ENCODE peak calls at places on chromosomes 4 and X, in nine cellular contexts. F is H9, W is suprapubic skin, O is sigmoid colon, V is Peyer's patch, E is HCT116, U is A673, I is esophagus muscularis mucosa, M is psoas muscle. A is an unnamed sample.

GRCh38 chr4:152663203-152664066 is 16.4 kb downstream of the TMEM154 start:
- DNase-seq in F (no peak), W (no peak), O (no peak), V (no peak), E (no peak), U (no peak), I (no peak), M (no peak), A (no peak)

GRCh38 chrX:74535633-74536141 is 78.7 kb downstream of the RLIM start:
- DNase-seq in F (peak; percentile 44), W (peak; percentile 72), O (peak; percentile 92), V (peak; percentile 85), E (no peak), U (peak; percentile 86), I (peak; percentile 93), M (peak; percentile 77), A (no peak)

GRCh38 chrX:155056877-155057792 is 13.8 kb downstream of the CMC4 start:
- DNase-seq in F (peak; percentile 79), W (no peak), O (peak; percentile 81), V (peak; percentile 79), E (peak; percentile 51), U (peak; percentile 69), I (peak; percentile 91), M (peak; percentile 48), A (peak; percentile 39)

GRCh38 chr4:42513748-42514490 is 116.6 kb downstream of the SHISA3 start:
- DNase-seq in F (no peak), W (no peak), O (no peak), V (no peak), E (no peak), U (no peak), I (no peak), M (no peak), A (no peak)

GRCh38 chr4:20395160-20395773 is 143.6 kb downstream of the SLIT2 start:
- DNase-seq in F (peak; percentile 72), W (no peak), O (no peak), V (peak; percentile 71), E (peak; percentile 37), U (peak; percentile 74), I (no peak), M (no peak), A (no peak)

GRCh38 chrX:10457092-10457491 is 163.3 kb downstream of the MID1 start:
- DNase-seq in F (no peak), W (no peak), O (no peak), V (no peak), E (no peak), U (no peak), I (no peak), M (no peak), A (no peak)

GRCh38 chr4:113878718-113879117 is 100.7 kb downstream of the ARSJ start:
- DNase-seq in F (peak; percentile 86), W (no peak), O (no peak), V (no peak), E (no peak), U (peak; percentile 29), I (no peak), M (no peak), A (no peak)

GRCh38 chr4:169059294-169060201 is 49.5 kb upstream of the CBR4 start:
- DNase-seq in F (no peak), W (no peak), O (no peak), V (no peak), E (no peak), U (no peak), I (no peak), M (peak; percentile 37), A (no peak)

GRCh38 chr4:139975830-139976272 is 178.1 kb downstream of the MAML3 start:
- DNase-seq in F (no peak), W (no peak), O (no peak), V (no peak), E (no peak), U (no peak), I (no peak), M (no peak), A (no peak)

GRCh38 chr4:45350438-45350837 is 624.1 kb upstream of the GNPDA2 start:
- DNase-seq in F (no peak), W (no peak), O (no peak), V (no peak), E (no peak), U (peak; percentile 17), I (no peak), M (no peak), A (no peak)

GRCh38 chr4:89797117-89797516 is 39.8 kb downstream of the SNCA start:
- DNase-seq in F (no peak), W (no peak), O (no peak), V (no peak), E (no peak), U (peak; percentile 2), I (no peak), M (no peak), A (no peak)

GRCh38 chrX:123424546-123424945 is 240.5 kb downstream of the GRIA3 start:
- DNase-seq in F (no peak), W (no peak), O (no peak), V (no peak), E (no peak), U (no peak), I (no peak), M (no peak), A (no peak)

GRCh38 chr4:10656420-10656819 is 28.1 kb downstream of the CLNK start:
- DNase-seq in F (no peak), W (no peak), O (no peak), V (no peak), E (no peak), U (no peak), I (no peak), M (no peak), A (no peak)

GRCh38 chr4:80134936-80135701 is 62.1 kb upstream of the ANTXR2 start:
- DNase-seq in F (no peak), W (no peak), O (no peak), V (no peak), E (no peak), U (no peak), I (no peak), M (no peak), A (no peak)

GRCh38 chrX:7318246-7318645 is 170.3 kb upstream of the PUDP start:
- DNase-seq in F (no peak), W (no peak), O (no peak), V (no peak), E (no peak), U (no peak), I (no peak), M (no peak), A (no peak)

GRCh38 chr4:44056721-44057151 is 391.9 kb downstream of the KCTD8 start:
- DNase-seq in F (peak; percentile 95), W (no peak), O (no peak), V (no peak), E (no peak), U (no peak), I (no peak), M (no peak), A (no peak)

GRCh38 chr4:55615008-55615407 is 21.1 kb downstream of the NMU start:
- DNase-seq in F (no peak), W (no peak), O (no peak), V (no peak), E (no peak), U (peak; percentile 3), I (no peak), M (no peak), A (no peak)

GRCh38 chr4:51907001-51907669 is 64.2 kb downstream of the DCUN1D4 start:
- DNase-seq in F (no peak), W (no peak), O (no peak), V (no peak), E (no peak), U (no peak), I (no peak), M (no peak), A (no peak)

GRCh38 chr4:89915151-89915550 is 20.5 kb downstream of the MMRN1 start:
- DNase-seq in F (no peak), W (no peak), O (no peak), V (no peak), E (no peak), U (no peak), I (no peak), M (no peak), A (no peak)

GRCh38 chr4:86108152-86108551 is 251.7 kb downstream of the MAPK10 start:
- DNase-seq in F (no peak), W (no peak), O (no peak), V (no peak), E (no peak), U (no peak), I (no peak), M (no peak), A (no peak)

GRCh38 chr4:55661398-55662056 is 25.4 kb upstream of the NMU start:
- DNase-seq in F (no peak), W (no peak), O (no peak), V (no peak), E (no peak), U (no peak), I (no peak), M (no peak), A (no peak)

GRCh38 chr4:5711479-5712184 is 631 bp downstream of the EVC start:
- DNase-seq in F (peak; percentile 57), W (no peak), O (peak; percentile 77), V (no peak), E (no peak), U (peak; percentile 33), I (no peak), M (peak; percentile 43), A (no peak)
- H3K27ac ChIP-seq in F (no peak overlapping the region), W (peak overlapping the region; percentile 63), O (peak overlapping the region; percentile 83), V (peak overlapping the region; percentile 60), E (no peak overlapping the region), U (no peak overlapping the region), I (peak overlapping the region; percentile 87), M (no peak overlapping the region), A (no peak overlapping the region)

DNA sequence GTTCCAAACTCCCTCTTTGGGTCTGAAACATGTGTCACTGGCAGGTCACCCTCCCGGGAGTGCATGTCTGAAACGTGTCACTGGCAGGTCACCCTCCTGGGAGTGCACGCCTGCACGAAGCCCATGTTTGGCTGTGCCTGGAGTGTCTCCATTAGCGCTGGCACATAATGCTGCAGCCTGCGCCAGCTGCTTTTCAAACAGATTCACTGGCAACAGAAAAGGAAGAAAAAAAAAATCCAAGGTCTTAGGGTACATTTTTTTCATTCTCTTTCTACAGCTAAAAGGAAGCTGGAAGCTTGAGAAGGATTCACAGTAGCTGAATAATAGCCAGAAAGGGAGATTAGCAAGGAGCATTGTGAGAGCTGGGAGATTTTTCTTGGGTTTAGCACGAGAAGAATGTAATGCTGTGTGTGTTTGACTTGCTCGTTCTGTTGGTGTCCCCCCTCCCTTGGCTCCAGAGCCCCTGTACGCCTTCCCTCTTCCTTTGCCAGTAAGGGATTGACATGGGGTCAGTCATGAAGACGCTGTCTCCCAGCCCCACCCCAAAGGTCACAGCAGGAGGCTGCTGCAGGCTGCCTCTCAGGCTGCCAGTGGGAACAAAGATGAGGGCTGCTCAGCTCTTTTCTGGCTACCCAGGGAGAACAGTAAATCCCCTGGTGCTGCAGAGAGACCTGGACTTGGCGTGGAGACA is 39.1 kb upstream of the TLR3 start:
- DNase-seq in F (no peak), W (no peak), O (peak; percentile 90), V (no peak), E (no peak), U (peak; percentile 26), I (no peak), M (peak; percentile 64), A (no peak)
- TF ChIP-seq CTCF in F (no peak), W (no peak), O (no peak), V (no peak), E (no peak), U (no peak), I (no peak), M (no peak), A (no peak)

GRCh38 chr4:14317351-14317750 is 684.9 kb upstream of the CPEB2 start:
- DNase-seq in F (no peak), W (no peak), O (no peak), V (no peak), E (no peak), U (no peak), I (no peak), M (no peak), A (no peak)
- H3K9me3 ChIP-seq in F (no peaks in the 10 kb centered on the region), W (no peaks in the 10 kb centered on the region), O (no peaks in the 10 kb centered on the region), V (no peaks in the 10 kb centered on the region), E (peaks cover 10% of the 10 kb centered on the region), U (no peaks in the 10 kb centered on the region), I (no peaks in the 10 kb centered on the region), M (no peaks in the 10 kb centered on the region), A (no peaks in the 10 kb centered on the region)

GRCh38 chr4:99403380-99404194 is 31.6 kb downstream of the ADH7 start:
- DNase-seq in F (no peak), W (no peak), O (no peak), V (no peak), E (no peak), U (no peak), I (no peak), M (no peak), A (no peak)
- H3K27ac ChIP-seq in F (no peak overlapping the region), W (peak overlapping the region; percentile 81), O (peak overlapping the region; percentile 67), V (peak overlapping the region; percentile 78), E (no peak overlapping the region), U (no peak overlapping the region), I (peak overlapping the region; percentile 58), M (peak overlapping the region; percentile 19), A (no peak overlapping the region)

A was measured in CD4-positive, alpha-beta T cell.